ENCODE peak calls at places on chromosomes 2 and 18, in nine cellular contexts. One of them, this sample, is unnamed.

GRCh38 chr18:62610509-62611394 is 87.9 kb downstream of the ZCCHC2 start:
- DNase-seq in heart right ventricle: peak
- DNase-seq in PC-9: no peak
- DNase-seq in Panc1: no peak
- DNase-seq in CD8-positive, alpha-beta T cell: no peak
- DNase-seq in A549: no peak
- DNase-seq in mucosa of descending colon: no peak
- DNase-seq in GM23248: no peak
- DNase-seq in fibroblast of lung: no peak
- DNase-seq in this sample: no peak

GRCh38 chr2:226971029-226971584 is 135.3 kb downstream of the RHBDD1 start:
- DNase-seq in GM23248: no peak
- DNase-seq in Panc1: no peak
- DNase-seq in heart right ventricle: no peak
- DNase-seq in PC-9: no peak
- DNase-seq in A549: no peak
- DNase-seq in mucosa of descending colon: no peak
- DNase-seq in CD8-positive, alpha-beta T cell: no peak
- DNase-seq in fibroblast of lung: no peak
- DNase-seq in this sample: no peak

GRCh38 chr2:25335204-25335603 is 6.5 kb downstream of the DNMT3A start:
- DNase-seq in heart right ventricle: no peak
- DNase-seq in A549: no peak
- DNase-seq in mucosa of descending colon: no peak
- DNase-seq in CD8-positive, alpha-beta T cell: no peak
- DNase-seq in fibroblast of lung: no peak
- DNase-seq in PC-9: no peak
- DNase-seq in GM23248: no peak
- DNase-seq in Panc1: no peak
- DNase-seq in this sample: no peak

GRCh38 chr2:27716301-27717069 is 52.8 kb downstream of the SLC4A1AP start:
- DNase-seq in CD8-positive, alpha-beta T cell: no peak
- DNase-seq in Panc1: no peak
- DNase-seq in heart right ventricle: no peak
- DNase-seq in GM23248: no peak
- DNase-seq in mucosa of descending colon: no peak
- DNase-seq in A549: no peak
- DNase-seq in PC-9: no peak
- DNase-seq in fibroblast of lung: no peak
- DNase-seq in this sample: no peak

GRCh38 chr18:25962176-25962575 is 128.2 kb downstream of the SS18 start:
- DNase-seq in A549: no peak
- DNase-seq in heart right ventricle: no peak
- DNase-seq in CD8-positive, alpha-beta T cell: no peak
- DNase-seq in fibroblast of lung: no peak
- DNase-seq in PC-9: no peak
- DNase-seq in mucosa of descending colon: no peak
- DNase-seq in GM23248: no peak
- DNase-seq in Panc1: no peak
- DNase-seq in this sample: no peak

GRCh38 chr2:232576995-232577394 is 26.5 kb downstream of the EIF4E2 start:
- DNase-seq in A549: no peak
- DNase-seq in PC-9: no peak
- DNase-seq in GM23248: peak
- DNase-seq in Panc1: no peak
- DNase-seq in heart right ventricle: no peak
- DNase-seq in mucosa of descending colon: no peak
- DNase-seq in CD8-positive, alpha-beta T cell: no peak
- DNase-seq in fibroblast of lung: peak
- DNase-seq in this sample: no peak

GRCh38 chr2:30208453-30208852 is 22.9 kb upstream of the LBH start:
- DNase-seq in GM23248: peak
- DNase-seq in PC-9: peak
- DNase-seq in A549: peak
- DNase-seq in fibroblast of lung: peak
- DNase-seq in Panc1: peak
- DNase-seq in mucosa of descending colon: peak
- DNase-seq in CD8-positive, alpha-beta T cell: peak
- DNase-seq in heart right ventricle: peak
- DNase-seq in this sample: no peak

GRCh38 chr2:189798312-189799029 is 14.2 kb downstream of the PMS1 start:
- DNase-seq in PC-9: no peak
- DNase-seq in Panc1: no peak
- DNase-seq in fibroblast of lung: peak
- DNase-seq in CD8-positive, alpha-beta T cell: no peak
- DNase-seq in heart right ventricle: no peak
- DNase-seq in A549: no peak
- DNase-seq in GM23248: peak
- DNase-seq in mucosa of descending colon: no peak
- DNase-seq in this sample: peak

GRCh38 chr18:59660398-59660797 is 36.8 kb downstream of the CCBE1 start:
- DNase-seq in CD8-positive, alpha-beta T cell: no peak
- DNase-seq in fibroblast of lung: no peak
- DNase-seq in A549: no peak
- DNase-seq in heart right ventricle: no peak
- DNase-seq in GM23248: no peak
- DNase-seq in Panc1: no peak
- DNase-seq in PC-9: no peak
- DNase-seq in mucosa of descending colon: no peak
- DNase-seq in this sample: no peak

GRCh38 chr2:182062329-182062972 is 76.8 kb downstream of the PPP1R1C start:
- DNase-seq in fibroblast of lung: no peak
- DNase-seq in mucosa of descending colon: no peak
- DNase-seq in CD8-positive, alpha-beta T cell: no peak
- DNase-seq in PC-9: no peak
- DNase-seq in Panc1: no peak
- DNase-seq in GM23248: no peak
- DNase-seq in heart right ventricle: no peak
- DNase-seq in A549: no peak
- DNase-seq in this sample: no peak

GRCh38 chr2:120628248-120628647 is 107.4 kb upstream of the GLI2 start:
- DNase-seq in Panc1: no peak
- DNase-seq in GM23248: no peak
- DNase-seq in A549: no peak
- DNase-seq in mucosa of descending colon: no peak
- DNase-seq in CD8-positive, alpha-beta T cell: no peak
- DNase-seq in PC-9: peak
- DNase-seq in fibroblast of lung: no peak
- DNase-seq in heart right ventricle: no peak
- DNase-seq in this sample: no peak

GRCh38 chr2:121046335-121046734 is 238.7 kb downstream of the TFCP2L1 start:
- DNase-seq in mucosa of descending colon: no peak
- DNase-seq in PC-9: no peak
- DNase-seq in CD8-positive, alpha-beta T cell: no peak
- DNase-seq in heart right ventricle: no peak
- DNase-seq in fibroblast of lung: no peak
- DNase-seq in Panc1: no peak
- DNase-seq in A549: no peak
- DNase-seq in GM23248: peak
- DNase-seq in this sample: no peak

GRCh38 chr18:55588876-55589595 is 1.0 kb upstream of the TCF4 start:
- DNase-seq in A549: no peak
- DNase-seq in PC-9: no peak
- DNase-seq in GM23248: peak
- DNase-seq in fibroblast of lung: peak
- DNase-seq in heart right ventricle: no peak
- DNase-seq in Panc1: no peak
- DNase-seq in CD8-positive, alpha-beta T cell: no peak
- DNase-seq in mucosa of descending colon: no peak
- DNase-seq in this sample: no peak

GRCh38 chr2:120472891-120473309 is 127.0 kb downstream of the INHBB start:
- DNase-seq in Panc1: no peak
- DNase-seq in fibroblast of lung: no peak
- DNase-seq in heart right ventricle: no peak
- DNase-seq in A549: no peak
- DNase-seq in GM23248: peak
- DNase-seq in PC-9: no peak
- DNase-seq in mucosa of descending colon: no peak
- DNase-seq in CD8-positive, alpha-beta T cell: no peak
- DNase-seq in this sample: no peak

GRCh38 chr2:96344011-96344410 is 8.4 kb downstream of the NCAPH start:
- DNase-seq in A549: no peak
- DNase-seq in PC-9: no peak
- DNase-seq in GM23248: no peak
- DNase-seq in CD8-positive, alpha-beta T cell: peak
- DNase-seq in heart right ventricle: no peak
- DNase-seq in Panc1: no peak
- DNase-seq in fibroblast of lung: peak
- DNase-seq in mucosa of descending colon: peak
- DNase-seq in this sample: no peak

GRCh38 chr2:96341641-96342040 is 6.1 kb downstream of the NCAPH start:
- DNase-seq in CD8-positive, alpha-beta T cell: peak
- DNase-seq in Panc1: no peak
- DNase-seq in heart right ventricle: no peak
- DNase-seq in GM23248: no peak
- DNase-seq in fibroblast of lung: no peak
- DNase-seq in mucosa of descending colon: no peak
- DNase-seq in PC-9: no peak
- DNase-seq in A549: no peak
- DNase-seq in this sample: no peak

GRCh38 chr2:96342085-96342484 is 6.5 kb downstream of the NCAPH start:
- DNase-seq in CD8-positive, alpha-beta T cell: peak
- DNase-seq in GM23248: peak
- DNase-seq in mucosa of descending colon: no peak
- DNase-seq in PC-9: peak
- DNase-seq in Panc1: no peak
- DNase-seq in heart right ventricle: no peak
- DNase-seq in fibroblast of lung: peak
- DNase-seq in A549: peak
- DNase-seq in this sample: no peak

GRCh38 chr2:96336873-96337272 is 1.3 kb downstream of the NCAPH start:
- DNase-seq in PC-9: no peak
- DNase-seq in GM23248: no peak
- DNase-seq in fibroblast of lung: no peak
- DNase-seq in heart right ventricle: no peak
- DNase-seq in Panc1: no peak
- DNase-seq in A549: no peak
- DNase-seq in mucosa of descending colon: no peak
- DNase-seq in CD8-positive, alpha-beta T cell: no peak
- DNase-seq in this sample: no peak

DNA sequence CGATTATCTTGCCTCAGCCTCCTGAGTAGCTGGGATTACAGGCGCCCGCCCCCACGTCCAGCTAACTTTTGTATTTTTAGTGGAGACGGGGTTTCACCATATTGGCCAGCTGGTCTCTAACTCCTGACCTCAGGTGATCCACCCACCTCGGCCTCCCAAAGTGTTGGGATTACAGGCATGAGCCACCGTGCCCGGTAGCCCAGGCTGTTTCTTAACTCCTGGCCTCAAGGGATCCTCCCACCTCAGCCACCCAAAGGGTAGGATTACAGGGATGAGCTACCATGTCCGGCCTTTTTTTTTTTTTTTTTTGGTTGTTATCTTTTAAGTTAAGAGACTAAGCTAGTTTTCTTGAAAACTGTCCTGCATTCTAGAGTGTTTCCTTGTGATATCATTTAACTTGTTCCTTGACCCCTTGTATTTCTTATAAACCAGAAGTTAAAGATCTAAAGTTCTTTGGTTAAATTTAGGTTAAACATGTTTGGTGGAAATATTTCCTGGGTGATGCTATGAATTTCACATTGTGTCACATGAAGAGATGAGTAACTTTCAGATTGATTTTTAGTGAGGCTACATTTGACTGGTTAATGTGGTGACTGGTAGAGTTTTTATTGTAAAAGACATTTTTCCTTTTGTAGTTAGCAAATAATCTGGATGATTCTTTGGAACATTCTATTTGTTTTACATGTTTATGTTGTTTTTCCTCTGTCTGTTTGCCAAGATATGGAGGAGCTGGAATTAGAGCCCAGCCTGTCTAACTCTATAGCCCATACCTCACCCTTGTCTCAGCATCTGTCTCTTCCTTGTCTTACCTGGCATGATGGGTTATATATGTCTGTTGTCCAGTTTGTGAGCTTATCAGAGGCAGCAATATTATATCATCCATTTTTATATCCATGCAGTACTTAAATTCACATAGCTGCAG is 5.2 kb downstream of the NCAPH start:
- DNase-seq in mucosa of descending colon: no peak
- DNase-seq in CD8-positive, alpha-beta T cell: no peak
- DNase-seq in GM23248: peak
- DNase-seq in PC-9: no peak
- DNase-seq in A549: no peak
- DNase-seq in Panc1: no peak
- DNase-seq in heart right ventricle: no peak
- DNase-seq in fibroblast of lung: peak
- DNase-seq in this sample: no peak
- H3K4me3 ChIP-seq in mucosa of descending colon: no peak
- H3K4me3 ChIP-seq in CD8-positive, alpha-beta T cell: no peak
- H3K4me3 ChIP-seq in GM23248: no peak
- H3K4me3 ChIP-seq in PC-9: no peak
- H3K4me3 ChIP-seq in A549: no peak
- H3K4me3 ChIP-seq in Panc1: no peak
- H3K4me3 ChIP-seq in heart right ventricle: no peak
- H3K4me3 ChIP-seq in fibroblast of lung: no peak
- H3K4me3 ChIP-seq in this sample: no peak

GRCh38 chr2:168802825-168803726 is 639 bp downstream of the NOSTRIN start:
- DNase-seq in Panc1: no peak
- DNase-seq in PC-9: no peak
- DNase-seq in CD8-positive, alpha-beta T cell: no peak
- DNase-seq in heart right ventricle: no peak
- DNase-seq in GM23248: no peak
- DNase-seq in mucosa of descending colon: peak
- DNase-seq in A549: no peak
- DNase-seq in fibroblast of lung: no peak
- DNase-seq in this sample: no peak
- H3K4me3 ChIP-seq in Panc1: no peak
- H3K4me3 ChIP-seq in PC-9: no peak
- H3K4me3 ChIP-seq in CD8-positive, alpha-beta T cell: no peak
- H3K4me3 ChIP-seq in heart right ventricle: peak
- H3K4me3 ChIP-seq in GM23248: peak
- H3K4me3 ChIP-seq in mucosa of descending colon: no peak
- H3K4me3 ChIP-seq in A549: peak
- H3K4me3 ChIP-seq in fibroblast of lung: no peak
- H3K4me3 ChIP-seq in this sample: no peak

DNA sequence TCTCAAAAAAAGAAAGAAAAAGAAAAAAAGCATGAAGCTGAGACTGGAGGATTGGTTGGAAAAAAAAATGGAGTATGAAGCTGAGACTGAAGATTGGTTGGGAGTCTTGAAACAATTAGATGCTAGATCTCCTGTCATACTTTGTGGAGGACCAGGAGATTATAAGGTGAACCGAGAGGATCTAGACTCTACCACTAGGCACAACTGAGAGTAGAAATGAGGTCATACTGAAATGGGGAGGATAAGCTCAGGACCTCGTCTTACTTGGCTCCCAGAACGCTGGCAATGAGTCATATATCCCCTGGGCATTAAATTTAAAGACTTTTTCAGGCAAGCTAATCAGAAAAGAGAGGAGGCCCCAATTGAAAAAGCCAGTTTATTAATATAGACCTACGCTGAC is 3.3 kb upstream of the ORC2 start:
- DNase-seq in heart right ventricle: no peak
- DNase-seq in CD8-positive, alpha-beta T cell: no peak
- DNase-seq in mucosa of descending colon: no peak
- DNase-seq in Panc1: no peak
- DNase-seq in GM23248: peak
- DNase-seq in A549: peak
- DNase-seq in PC-9: peak
- DNase-seq in fibroblast of lung: peak
- DNase-seq in this sample: no peak
- H3K4me3 ChIP-seq in heart right ventricle: no peak
- H3K4me3 ChIP-seq in CD8-positive, alpha-beta T cell: no peak
- H3K4me3 ChIP-seq in mucosa of descending colon: no peak
- H3K4me3 ChIP-seq in Panc1: no peak
- H3K4me3 ChIP-seq in GM23248: no peak
- H3K4me3 ChIP-seq in A549: no peak
- H3K4me3 ChIP-seq in PC-9: no peak
- H3K4me3 ChIP-seq in fibroblast of lung: no peak
- H3K4me3 ChIP-seq in this sample: no peak

GRCh38 chr2:127615511-127616166 is 30.3 kb upstream of the GPR17 start:
- DNase-seq in heart right ventricle: no peak
- DNase-seq in PC-9: no peak
- DNase-seq in Panc1: no peak
- DNase-seq in mucosa of descending colon: no peak
- DNase-seq in GM23248: peak
- DNase-seq in CD8-positive, alpha-beta T cell: no peak
- DNase-seq in A549: no peak
- DNase-seq in fibroblast of lung: peak
- DNase-seq in this sample: peak
- H3K4me3 ChIP-seq in heart right ventricle: no peak
- H3K4me3 ChIP-seq in PC-9: no peak
- H3K4me3 ChIP-seq in Panc1: no peak
- H3K4me3 ChIP-seq in mucosa of descending colon: no peak
- H3K4me3 ChIP-seq in GM23248: no peak
- H3K4me3 ChIP-seq in CD8-positive, alpha-beta T cell: no peak
- H3K4me3 ChIP-seq in A549: no peak
- H3K4me3 ChIP-seq in fibroblast of lung: no peak
- H3K4me3 ChIP-seq in this sample: peak